ENCODE peak calls at places on chromosomes 16 and 17, in seven cellular contexts. One of them, this sample, is unnamed.

GRCh38 chr17:49003557-49004511 is 6.6 kb downstream of the IGF2BP1 start:
- DNase-seq in AG04450: no peak
- DNase-seq in endothelial cell of umbilical vein: peak; percentile 68
- DNase-seq in psoas muscle: no peak
- DNase-seq in heart left ventricle: no peak
- DNase-seq in ascending aorta: no peak
- DNase-seq in right lobe of liver: no peak
- DNase-seq in this sample: no peak

GRCh38 chr17:10127819-10128375 is 70.5 kb downstream of the GAS7 start:
- DNase-seq in psoas muscle: peak; percentile 94
- DNase-seq in endothelial cell of umbilical vein: no peak
- DNase-seq in heart left ventricle: peak; percentile 82
- DNase-seq in right lobe of liver: no peak
- DNase-seq in AG04450: peak; percentile 93
- DNase-seq in ascending aorta: peak; percentile 86
- DNase-seq in this sample: peak; percentile 45

GRCh38 chr17:80678621-80679020 is 134.0 kb downstream of the RPTOR start:
- DNase-seq in endothelial cell of umbilical vein: no peak
- DNase-seq in right lobe of liver: no peak
- DNase-seq in ascending aorta: no peak
- DNase-seq in psoas muscle: no peak
- DNase-seq in heart left ventricle: no peak
- DNase-seq in AG04450: peak; percentile 46
- DNase-seq in this sample: peak; percentile 92

GRCh38 chr16:47424846-47425245 is 36.0 kb downstream of the ITFG1 start:
- DNase-seq in endothelial cell of umbilical vein: no peak
- DNase-seq in heart left ventricle: no peak
- DNase-seq in AG04450: no peak
- DNase-seq in ascending aorta: no peak
- DNase-seq in psoas muscle: no peak
- DNase-seq in right lobe of liver: no peak
- DNase-seq in this sample: no peak

GRCh38 chr16:85227262-85227923 is 115.1 kb upstream of the CIBAR2 start:
- DNase-seq in AG04450: no peak
- DNase-seq in ascending aorta: no peak
- DNase-seq in psoas muscle: no peak
- DNase-seq in heart left ventricle: no peak
- DNase-seq in endothelial cell of umbilical vein: no peak
- DNase-seq in right lobe of liver: no peak
- DNase-seq in this sample: no peak

GRCh38 chr17:59329558-59330313 is 1.7 kb upstream of the YPEL2 start:
- DNase-seq in AG04450: peak; percentile 49
- DNase-seq in ascending aorta: peak; percentile 79
- DNase-seq in heart left ventricle: peak; percentile 75
- DNase-seq in psoas muscle: peak; percentile 67
- DNase-seq in right lobe of liver: peak; percentile 75
- DNase-seq in endothelial cell of umbilical vein: peak; percentile 96
- DNase-seq in this sample: peak; percentile 74

GRCh38 chr17:73749906-73750305 is 105.7 kb upstream of the SDK2 start:
- DNase-seq in psoas muscle: no peak
- DNase-seq in heart left ventricle: no peak
- DNase-seq in AG04450: no peak
- DNase-seq in ascending aorta: no peak
- DNase-seq in right lobe of liver: no peak
- DNase-seq in endothelial cell of umbilical vein: no peak
- DNase-seq in this sample: no peak

GRCh38 chr17:81153340-81153803 is 11.9 kb upstream of the PVALEF start:
- DNase-seq in psoas muscle: peak; percentile 62
- DNase-seq in right lobe of liver: no peak
- DNase-seq in heart left ventricle: peak; percentile 49
- DNase-seq in endothelial cell of umbilical vein: no peak
- DNase-seq in AG04450: no peak
- DNase-seq in ascending aorta: no peak
- DNase-seq in this sample: peak; percentile 77

GRCh38 chr16:31411024-31411845 is 16.9 kb downstream of the COX6A2 start:
- DNase-seq in AG04450: no peak
- DNase-seq in endothelial cell of umbilical vein: no peak
- DNase-seq in ascending aorta: no peak
- DNase-seq in psoas muscle: no peak
- DNase-seq in heart left ventricle: no peak
- DNase-seq in right lobe of liver: no peak
- DNase-seq in this sample: no peak

GRCh38 chr17:8843344-8843743 is 24.1 kb downstream of the PIK3R6 start:
- DNase-seq in AG04450: no peak
- DNase-seq in endothelial cell of umbilical vein: no peak
- DNase-seq in ascending aorta: peak; percentile 1
- DNase-seq in psoas muscle: no peak
- DNase-seq in heart left ventricle: no peak
- DNase-seq in right lobe of liver: no peak
- DNase-seq in this sample: no peak

GRCh38 chr17:31680126-31680525 is 178.9 kb downstream of the COPRS start:
- DNase-seq in ascending aorta: peak; percentile 24
- DNase-seq in psoas muscle: no peak
- DNase-seq in AG04450: no peak
- DNase-seq in heart left ventricle: no peak
- DNase-seq in endothelial cell of umbilical vein: no peak
- DNase-seq in right lobe of liver: no peak
- DNase-seq in this sample: no peak

GRCh38 chr17:49361129-49361901 is 735 bp downstream of the ZNF652 start:
- DNase-seq in psoas muscle: peak; percentile 64
- DNase-seq in AG04450: no peak
- DNase-seq in endothelial cell of umbilical vein: peak; percentile 67
- DNase-seq in right lobe of liver: peak; percentile 67
- DNase-seq in heart left ventricle: peak; percentile 29
- DNase-seq in ascending aorta: peak; percentile 74
- DNase-seq in this sample: no peak

GRCh38 chr17:37391146-37391545 is 15.4 kb downstream of the C17orf78 start:
- DNase-seq in psoas muscle: no peak
- DNase-seq in AG04450: no peak
- DNase-seq in endothelial cell of umbilical vein: no peak
- DNase-seq in ascending aorta: no peak
- DNase-seq in heart left ventricle: no peak
- DNase-seq in right lobe of liver: no peak
- DNase-seq in this sample: peak; percentile 39

GRCh38 chr17:73396429-73397277 is 84.9 kb upstream of the CDC42EP4 start:
- DNase-seq in psoas muscle: no peak
- DNase-seq in AG04450: no peak
- DNase-seq in heart left ventricle: no peak
- DNase-seq in endothelial cell of umbilical vein: no peak
- DNase-seq in right lobe of liver: no peak
- DNase-seq in ascending aorta: no peak
- DNase-seq in this sample: peak; percentile 64

GRCh38 chr17:73101031-73101430 is 8.5 kb upstream of the SLC39A11 start:
- DNase-seq in AG04450: no peak
- DNase-seq in psoas muscle: no peak
- DNase-seq in heart left ventricle: no peak
- DNase-seq in endothelial cell of umbilical vein: no peak
- DNase-seq in right lobe of liver: no peak
- DNase-seq in ascending aorta: no peak
- DNase-seq in this sample: no peak

GRCh38 chr17:38892083-38892482 is 22.2 kb downstream of the LASP1 start:
- DNase-seq in ascending aorta: no peak
- DNase-seq in heart left ventricle: no peak
- DNase-seq in right lobe of liver: no peak
- DNase-seq in psoas muscle: no peak
- DNase-seq in endothelial cell of umbilical vein: no peak
- DNase-seq in AG04450: no peak
- DNase-seq in this sample: no peak

GRCh38 chr17:73182616-73183310 is 10.1 kb upstream of the COG1 start:
- DNase-seq in right lobe of liver: no peak
- DNase-seq in AG04450: peak; percentile 6
- DNase-seq in heart left ventricle: no peak
- DNase-seq in endothelial cell of umbilical vein: no peak
- DNase-seq in ascending aorta: no peak
- DNase-seq in psoas muscle: no peak
- DNase-seq in this sample: no peak

GRCh38 chr16:23408242-23409201 is 44.5 kb downstream of the COG7 start:
- DNase-seq in AG04450: no peak
- DNase-seq in endothelial cell of umbilical vein: no peak
- DNase-seq in ascending aorta: no peak
- DNase-seq in heart left ventricle: peak; percentile 53
- DNase-seq in psoas muscle: peak; percentile 75
- DNase-seq in right lobe of liver: no peak
- DNase-seq in this sample: peak; percentile 42

GRCh38 chr16:73735018-73735417 is 561.6 kb upstream of the PSMD7 start:
- DNase-seq in endothelial cell of umbilical vein: no peak
- DNase-seq in psoas muscle: no peak
- DNase-seq in right lobe of liver: no peak
- DNase-seq in AG04450: peak; percentile 37
- DNase-seq in ascending aorta: no peak
- DNase-seq in heart left ventricle: no peak
- DNase-seq in this sample: peak; percentile 63

GRCh38 chr17:4944163-4944553 is 4.1 kb downstream of the RNF167 start:
- DNase-seq in ascending aorta: no peak
- DNase-seq in right lobe of liver: no peak
- DNase-seq in endothelial cell of umbilical vein: no peak
- DNase-seq in heart left ventricle: no peak
- DNase-seq in AG04450: no peak
- DNase-seq in psoas muscle: peak; percentile 39
- DNase-seq in this sample: no peak

GRCh38 chr17:4945944-4946280 is 2.4 kb downstream of the PFN1 start:
- DNase-seq in AG04450: no peak
- DNase-seq in ascending aorta: no peak
- DNase-seq in right lobe of liver: no peak
- DNase-seq in heart left ventricle: no peak
- DNase-seq in endothelial cell of umbilical vein: no peak
- DNase-seq in psoas muscle: no peak
- DNase-seq in this sample: no peak

GRCh38 chr17:4945176-4945943 is 3.0 kb downstream of the PFN1 start:
- DNase-seq in psoas muscle: peak; percentile 90
- DNase-seq in heart left ventricle: peak; percentile 70
- DNase-seq in right lobe of liver: peak; percentile 82
- DNase-seq in ascending aorta: peak; percentile 94
- DNase-seq in AG04450: peak; percentile 75
- DNase-seq in endothelial cell of umbilical vein: peak; percentile 77
- DNase-seq in this sample: peak; percentile 90

GRCh38 chr17:4942760-4943508 is 2.9 kb downstream of the RNF167 start:
- DNase-seq in psoas muscle: no peak
- DNase-seq in heart left ventricle: no peak
- DNase-seq in right lobe of liver: no peak
- DNase-seq in ascending aorta: no peak
- DNase-seq in AG04450: no peak
- DNase-seq in endothelial cell of umbilical vein: no peak
- DNase-seq in this sample: no peak

GRCh38 chr17:4944554-4945175 is 3.7 kb downstream of the PFN1 start:
- DNase-seq in right lobe of liver: no peak
- DNase-seq in endothelial cell of umbilical vein: no peak
- DNase-seq in psoas muscle: peak; percentile 48
- DNase-seq in ascending aorta: no peak
- DNase-seq in heart left ventricle: no peak
- DNase-seq in AG04450: no peak
- DNase-seq in this sample: no peak
- H3K4me3 ChIP-seq in right lobe of liver: no peak overlapping the region
- H3K4me3 ChIP-seq in endothelial cell of umbilical vein: no peak overlapping the region
- H3K4me3 ChIP-seq in psoas muscle: peak overlapping the region; percentile 97
- H3K4me3 ChIP-seq in ascending aorta: peak overlapping the region; percentile 28
- H3K4me3 ChIP-seq in heart left ventricle: no peak overlapping the region
- H3K4me3 ChIP-seq in AG04450: peak overlapping the region; percentile 99
- H3K4me3 ChIP-seq in this sample: peak overlapping the region; percentile 17

DNA sequence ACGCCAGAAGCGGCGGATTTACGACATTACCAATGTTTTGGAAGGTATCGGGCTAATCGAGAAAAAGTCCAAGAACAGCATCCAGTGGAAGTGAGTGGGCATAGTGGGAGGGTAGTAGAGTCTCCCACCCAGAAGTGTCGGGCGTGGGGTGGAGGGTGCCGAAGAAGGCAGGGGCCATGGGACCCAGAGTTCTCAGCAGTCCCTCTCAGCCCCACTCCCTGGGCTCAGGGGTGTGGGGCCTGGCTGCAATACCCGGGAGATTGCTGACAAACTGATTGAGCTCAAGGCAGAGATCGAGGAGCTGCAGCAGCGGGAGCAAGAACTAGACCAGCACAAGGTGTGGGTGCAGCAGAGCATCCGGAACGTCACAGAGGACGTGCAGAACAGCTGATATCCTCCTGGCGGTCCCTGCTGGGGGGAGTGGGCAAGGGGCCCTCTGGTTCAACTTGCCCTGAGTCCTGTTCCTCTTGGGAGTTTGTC is 866 bp downstream of the E2F4 start:
- DNase-seq in endothelial cell of umbilical vein: no peak
- DNase-seq in ascending aorta: no peak
- DNase-seq in right lobe of liver: no peak
- DNase-seq in AG04450: no peak
- DNase-seq in psoas muscle: no peak
- DNase-seq in heart left ventricle: no peak
- DNase-seq in this sample: no peak
- H3K27ac ChIP-seq in endothelial cell of umbilical vein: peak overlapping the region; percentile 88
- H3K27ac ChIP-seq in ascending aorta: peak overlapping the region; percentile 79
- H3K27ac ChIP-seq in right lobe of liver: peak overlapping the region; percentile 56
- H3K27ac ChIP-seq in AG04450: no peak overlapping the region
- H3K27ac ChIP-seq in psoas muscle: peak overlapping the region; percentile 87
- H3K27ac ChIP-seq in heart left ventricle: peak overlapping the region; percentile 89
- H3K27ac ChIP-seq in this sample: peak overlapping the region; percentile 54

GRCh38 chr17:28381141-28381825 is 9.8 kb downstream of the SARM1 start:
- DNase-seq in right lobe of liver: peak; percentile 75
- DNase-seq in ascending aorta: no peak
- DNase-seq in psoas muscle: peak; percentile 37
- DNase-seq in endothelial cell of umbilical vein: peak; percentile 36
- DNase-seq in AG04450: no peak
- DNase-seq in heart left ventricle: no peak
- DNase-seq in this sample: no peak
- H3K4me3 ChIP-seq in right lobe of liver: no peak overlapping the region
- H3K4me3 ChIP-seq in ascending aorta: no peak overlapping the region
- H3K4me3 ChIP-seq in psoas muscle: peak overlapping the region; percentile 22
- H3K4me3 ChIP-seq in endothelial cell of umbilical vein: peak overlapping the region; percentile 6
- H3K4me3 ChIP-seq in AG04450: no peak overlapping the region
- H3K4me3 ChIP-seq in heart left ventricle: no peak overlapping the region
- H3K4me3 ChIP-seq in this sample: no peak overlapping the region

GRCh38 chr17:5516060-5516792 is 29.9 kb downstream of the MIS12 start:
- DNase-seq in ascending aorta: no peak
- DNase-seq in heart left ventricle: no peak
- DNase-seq in psoas muscle: no peak
- DNase-seq in right lobe of liver: no peak
- DNase-seq in endothelial cell of umbilical vein: peak; percentile 54
- DNase-seq in AG04450: peak; percentile 97
- DNase-seq in this sample: peak; percentile 96
- H3K27ac ChIP-seq in ascending aorta: peak overlapping the region; percentile 42
- H3K27ac ChIP-seq in heart left ventricle: no peak overlapping the region
- H3K27ac ChIP-seq in psoas muscle: peak overlapping the region; percentile 50
- H3K27ac ChIP-seq in right lobe of liver: no peak overlapping the region
- H3K27ac ChIP-seq in endothelial cell of umbilical vein: peak overlapping the region; percentile 68
- H3K27ac ChIP-seq in AG04450: peak overlapping the region; percentile 95
- H3K27ac ChIP-seq in this sample: peak overlapping the region; percentile 71

GRCh38 chr16:55125818-55126385 is 195.2 kb downstream of the IRX5 start:
- DNase-seq in AG04450: no peak
- DNase-seq in heart left ventricle: no peak
- DNase-seq in right lobe of liver: no peak
- DNase-seq in ascending aorta: no peak
- DNase-seq in endothelial cell of umbilical vein: no peak
- DNase-seq in psoas muscle: no peak
- DNase-seq in this sample: no peak
- H3K4me3 ChIP-seq in AG04450: no peak overlapping the region
- H3K4me3 ChIP-seq in heart left ventricle: no peak overlapping the region
- H3K4me3 ChIP-seq in right lobe of liver: no peak overlapping the region
- H3K4me3 ChIP-seq in ascending aorta: no peak overlapping the region
- H3K4me3 ChIP-seq in endothelial cell of umbilical vein: no peak overlapping the region
- H3K4me3 ChIP-seq in psoas muscle: no peak overlapping the region
- H3K4me3 ChIP-seq in this sample: no peak overlapping the region